ENCODE peak calls at places on chromosome 15, in five cellular contexts. T is CD8-positive, alpha-beta memory T cell; Z is transverse colon; L is H9; K is GM23248. U is an unnamed sample.

GRCh38 chr15:69305204-69305931 is 6.7 kb downstream of the PAQR5 start:
- DNase-seq in T (no peak), L (no peak), K (peak; percentile 95), Z (peak; percentile 67), U (peak; percentile 81)

GRCh38 chr15:87849181-87849580 is 407.4 kb downstream of the NTRK3 start:
- DNase-seq in Z (no peak), T (no peak), L (no peak), K (peak; percentile 8), U (no peak)

GRCh38 chr15:95604634-95605036 is 725.9 kb upstream of the NR2F2 start:
- DNase-seq in K (peak; percentile 90), L (no peak), T (no peak), Z (no peak), U (no peak)

GRCh38 chr15:33309602-33310276 is 1.0 kb upstream of the RYR3 start:
- DNase-seq in L (peak; percentile 72), Z (no peak), K (peak; percentile 10), T (no peak), U (no peak)

GRCh38 chr15:32098033-32098432 is 67.7 kb downstream of the CHRNA7 start:
- DNase-seq in T (no peak), K (no peak), Z (peak; percentile 13), L (no peak), U (no peak)

GRCh38 chr15:101213570-101213969 is 38.3 kb downstream of the CHSY1 start:
- DNase-seq in K (no peak), Z (no peak), T (no peak), L (no peak), U (no peak)

GRCh38 chr15:88646951-88647350 is 8.1 kb downstream of the ISG20 start:
- DNase-seq in K (no peak), L (peak; percentile 17), T (no peak), Z (no peak), U (no peak)

GRCh38 chr15:36877796-36878744 is 222.3 kb downstream of the MEIS2 start:
- DNase-seq in K (no peak), L (no peak), Z (no peak), T (no peak), U (no peak)

GRCh38 chr15:62075595-62076279 is 9.0 kb downstream of the C2CD4A start:
- DNase-seq in T (no peak), L (no peak), Z (peak; percentile 19), K (peak; percentile 45), U (no peak)

GRCh38 chr15:101148166-101148880 is 103.5 kb downstream of the CHSY1 start:
- DNase-seq in L (no peak), T (no peak), Z (no peak), K (no peak), U (no peak)

GRCh38 chr15:70492240-70493177 is 270.8 kb downstream of the UACA start:
- DNase-seq in Z (peak; percentile 76), T (peak; percentile 77), K (peak; percentile 94), L (no peak), U (peak; percentile 81)

GRCh38 chr15:63583027-63583426 is 14.2 kb upstream of the FBXL22 start:
- DNase-seq in K (peak; percentile 92), T (no peak), L (no peak), Z (no peak), U (no peak)

GRCh38 chr15:63582179-63582578 is 15.0 kb upstream of the FBXL22 start:
- DNase-seq in Z (no peak), K (no peak), L (no peak), T (no peak), U (no peak)

GRCh38 chr15:63588826-63589225 is 8.4 kb upstream of the FBXL22 start:
- DNase-seq in K (no peak), Z (no peak), L (no peak), T (no peak), U (no peak)

GRCh38 chr15:63587527-63587926 is 9.7 kb upstream of the FBXL22 start:
- DNase-seq in Z (no peak), T (no peak), L (no peak), K (peak; percentile 34), U (no peak)

DNA sequence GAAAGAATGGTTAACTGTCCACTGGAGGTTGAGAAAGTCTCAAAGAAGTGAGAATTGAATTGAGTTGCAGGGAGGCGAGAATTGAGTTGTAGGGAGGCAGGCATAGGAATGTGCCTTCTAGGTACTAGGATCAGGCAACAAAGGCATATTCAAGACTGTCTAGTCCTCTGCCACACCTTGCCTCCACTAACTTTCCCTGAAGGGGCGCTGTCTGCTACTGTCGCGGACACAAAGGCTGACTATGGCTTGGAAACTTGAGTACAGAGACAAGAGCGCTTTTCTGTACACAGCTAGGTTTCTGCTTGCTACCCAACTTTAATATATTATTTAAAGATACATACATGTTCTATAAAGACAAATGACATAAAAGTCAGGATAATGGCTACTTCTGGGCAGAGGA is 10.4 kb upstream of the FBXL22 start:
- DNase-seq in K (no peak), L (peak; percentile 54), Z (no peak), T (no peak), U (no peak)
- H3K27ac ChIP-seq in K (no peak overlapping the region), L (no peak overlapping the region), Z (no peak overlapping the region), T (no peak overlapping the region), U (no peak overlapping the region)

GRCh38 chr15:66161575-66162118 is 91.9 kb downstream of the MEGF11 start:
- DNase-seq in T (no peak), Z (no peak), L (no peak), K (no peak), U (no peak)
- H3K4me1 ChIP-seq in T (no peaks in the 10 kb centered on the region), Z (no peaks in the 10 kb centered on the region), L (no peaks in the 10 kb centered on the region), K (no peaks in the 10 kb centered on the region), U (no peaks in the 10 kb centered on the region)

GRCh38 chr15:60363903-60364302 is 33.9 kb downstream of the ANXA2 start:
- DNase-seq in K (no peak), L (no peak), Z (no peak), T (no peak), U (no peak)

GRCh38 chr15:60363024-60363674 is 34.6 kb downstream of the ANXA2 start:
- DNase-seq in Z (no peak), L (no peak), K (no peak), T (no peak), U (no peak)

GRCh38 chr15:60364306-60364924 is 33.4 kb downstream of the ANXA2 start:
- DNase-seq in K (no peak), T (no peak), L (no peak), Z (no peak), U (no peak)

GRCh38 chr15:60358935-60359672 is 38.7 kb downstream of the ANXA2 start:
- DNase-seq in Z (no peak), T (no peak), L (no peak), K (peak; percentile 80), U (no peak)

GRCh38 chr15:60362318-60363023 is 35.3 kb downstream of the ANXA2 start:
- DNase-seq in K (peak; percentile 95), L (no peak), Z (no peak), T (no peak), U (no peak)
- H3K27ac ChIP-seq in K (peak overlapping the region; percentile 98), L (no peak overlapping the region), Z (peak overlapping the region; percentile 55), T (no peak overlapping the region), U (peak overlapping the region; percentile 42)

DNA sequence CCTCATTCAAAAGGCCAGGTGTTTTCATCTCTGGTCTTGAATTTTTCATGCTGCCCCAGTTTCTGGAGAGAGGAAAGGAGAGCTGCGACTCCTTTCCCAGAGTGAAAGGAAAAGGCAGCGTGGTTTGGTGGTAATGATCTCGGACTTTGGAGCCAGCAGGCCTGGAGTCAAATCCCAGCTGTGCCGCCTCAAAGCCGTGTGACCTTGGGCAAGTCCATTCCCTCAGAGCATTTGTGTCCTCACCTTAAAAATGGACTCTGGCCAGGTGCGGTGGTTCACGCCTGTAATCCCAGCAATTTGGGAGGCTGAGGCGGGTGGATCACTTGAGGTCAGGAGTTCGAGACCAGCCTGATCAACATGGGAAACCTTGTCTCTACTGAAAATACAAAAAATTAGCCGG is 4.7 kb upstream of the CCDC33 start:
- DNase-seq in L (no peak), T (no peak), Z (peak; percentile 25), K (no peak), U (no peak)
- H3K4me1 ChIP-seq in L (no peaks in the 10 kb centered on the region), T (no peaks in the 10 kb centered on the region), Z (peaks cover 17% of the 10 kb centered on the region), K (peaks cover 10% of the 10 kb centered on the region), U (no peaks in the 10 kb centered on the region)